ENCODE peak calls at places on chromosomes 13 and 19, in five cellular contexts. W is T follicular helper cell, X is NCI-H2081 treated with DMSO at 0.1 percent for 48 hours, J is occipital lobe, Y is fibroblast of the aortic adventitia. N is an unnamed sample.

GRCh38 chr19:1026189-1027019 is at the start of gene CNN2:
- DNase-seq in W (peak), J (no peak), Y (peak), X (no peak), N (peak)

GRCh38 chr13:43354147-43354945 is 331.0 kb downstream of the DNAJC15 start:
- DNase-seq in W (no peak), Y (no peak), X (no peak), J (no peak), N (no peak)

GRCh38 chr13:44726777-44727176 is 150.6 kb upstream of the TSC22D1 start:
- DNase-seq in X (no peak), Y (no peak), W (no peak), J (no peak), N (no peak)

GRCh38 chr13:114129649-114130062 is 2.8 kb downstream of the RASA3 start:
- DNase-seq in X (no peak), W (no peak), Y (no peak), J (no peak), N (no peak)

GRCh38 chr19:28643284-28643683 is 569.7 kb downstream of the UQCRFS1 start:
- DNase-seq in W (no peak), Y (no peak), X (no peak), J (no peak), N (no peak)

GRCh38 chr19:15280915-15281683 is 48.9 kb upstream of the EPHX3 start:
- DNase-seq in Y (peak), W (no peak), X (peak), J (peak), N (peak)

GRCh38 chr19:51959791-51960190 is 26.8 kb downstream of the ZNF350 start:
- DNase-seq in W (no peak), X (no peak), Y (no peak), J (no peak), N (no peak)

GRCh38 chr19:38488811-38489481 is 55.5 kb downstream of the RYR1 start:
- DNase-seq in J (no peak), W (no peak), Y (no peak), X (no peak), N (no peak)

GRCh38 chr19:2569596-2570465 is 93.9 kb downstream of the GADD45B start:
- DNase-seq in X (no peak), J (no peak), W (no peak), Y (no peak), N (no peak)

GRCh38 chr13:36680918-36681317 is 7.1 kb downstream of the SERTM1 start:
- DNase-seq in X (no peak), J (no peak), W (no peak), Y (peak), N (no peak)

GRCh38 chr19:15445807-15446376 is 3.9 kb downstream of the WIZ start:
- DNase-seq in X (no peak), J (no peak), Y (no peak), W (no peak), N (no peak)

GRCh38 chr19:29605653-29606419 is at the start of gene POP4:
- DNase-seq in Y (peak), X (peak), J (peak), W (peak), N (peak)

GRCh38 chr13:45327253-45327954 is 13.6 kb downstream of the TPT1 start:
- DNase-seq in X (no peak), W (no peak), J (no peak), Y (no peak), N (no peak)

GRCh38 chr13:38970380-38971051 is 20.1 kb downstream of the STOML3 start:
- DNase-seq in J (no peak), W (no peak), X (no peak), Y (no peak), N (no peak)

GRCh38 chr19:7534531-7534980 is 961 bp upstream of the PNPLA6 start:
- DNase-seq in J (peak), Y (peak), X (no peak), W (no peak), N (peak)

GRCh38 chr19:23203841-23204344 is 46.3 kb downstream of the ZNF724 start:
- DNase-seq in J (no peak), Y (no peak), W (no peak), X (no peak), N (no peak)

GRCh38 chr13:110365876-110366275 is 58.8 kb downstream of the COL4A2 start:
- DNase-seq in J (no peak), W (no peak), Y (no peak), X (no peak), N (no peak)

GRCh38 chr19:42658148-42658547 is 63.4 kb upstream of the CEACAM8 start:
- DNase-seq in X (no peak), J (no peak), Y (peak), W (no peak), N (no peak)

GRCh38 chr13:31638577-31638976 is 100.7 kb upstream of the RXFP2 start:
- DNase-seq in X (no peak), W (no peak), J (no peak), Y (peak), N (no peak)

GRCh38 chr13:75368167-75368566 is 113.8 kb downstream of the TBC1D4 start:
- DNase-seq in J (no peak), Y (peak), X (no peak), W (no peak), N (no peak)

GRCh38 chr13:96617528-96617927 is 376.7 kb downstream of the OXGR1 start:
- DNase-seq in W (no peak), Y (no peak), J (no peak), X (no peak), N (no peak)

GRCh38 chr13:42485272-42485671 is 88.7 kb upstream of the TNFSF11 start:
- DNase-seq in W (no peak), X (no peak), Y (no peak), J (no peak), N (no peak)

N was measured in transverse colon.